ENCODE peak calls at places on chromosomes 7 and 10, in nine cellular contexts. X, M, L, H, W, D, U, N and I are unnamed samples.
A peak's percentile ranks its signal among the peaks of the same experiment; 100 is the strongest.

GRCh38 chr7:126166645-126167044 is 1086.1 kb downstream of the GRM8 start:
- DNase-seq in W (no peak), U (no peak), X (no peak), M (no peak), D (no peak), N (no peak), L (no peak), H (no peak), I (no peak)

GRCh38 chr7:63030061-63030460 is 968.6 kb upstream of the ZNF722 start:
- DNase-seq in W (no peak), U (no peak), X (no peak), N (no peak), H (no peak), L (no peak), D (no peak), M (no peak), I (no peak)

GRCh38 chr10:103394180-103394579 is 2.1 kb downstream of the ATP5MK start:
- DNase-seq in D (no peak), H (no peak), W (no peak), L (no peak), X (peak; percentile 9), N (no peak), M (peak; percentile 19), U (peak; percentile 17), I (no peak)

GRCh38 chr7:52876402-52876801 is 159.0 kb upstream of the POM121L12 start:
- DNase-seq in D (no peak), X (no peak), U (peak; percentile 1), L (no peak), W (no peak), M (no peak), H (no peak), N (no peak), I (no peak)

GRCh38 chr7:150934045-150934766 is 43.9 kb downstream of the KCNH2 start:
- DNase-seq in L (no peak), X (no peak), M (no peak), D (no peak), N (no peak), U (no peak), W (no peak), H (no peak), I (no peak)

GRCh38 chr10:86716466-86716865 is 40.0 kb upstream of the BMPR1A start:
- DNase-seq in L (no peak), H (no peak), N (no peak), M (no peak), D (no peak), W (no peak), U (no peak), X (no peak), I (no peak)

GRCh38 chr10:1530871-1531517 is 206.3 kb downstream of the ADARB2 start:
- DNase-seq in M (no peak), X (no peak), N (no peak), W (no peak), D (no peak), L (no peak), U (no peak), H (no peak), I (no peak)

GRCh38 chr7:3879337-3880054 is 578.4 kb downstream of the SDK1 start:
- DNase-seq in U (no peak), N (peak; percentile 43), W (no peak), X (no peak), M (no peak), L (no peak), D (no peak), H (no peak), I (no peak)

GRCh38 chr10:29669149-29669548 is 34.4 kb upstream of the SVIL start:
- DNase-seq in X (no peak), N (no peak), L (no peak), M (no peak), U (no peak), H (no peak), D (no peak), W (no peak), I (no peak)

GRCh38 chr7:34430456-34430855 is 227.6 kb upstream of the NPSR1 start:
- DNase-seq in D (no peak), U (peak; percentile 71), M (no peak), X (peak; percentile 10), N (no peak), L (no peak), H (no peak), W (no peak), I (no peak)

GRCh38 chr10:120336910-120337540 is 120.0 kb upstream of the PLPP4 start:
- DNase-seq in H (peak; percentile 15), N (no peak), L (peak; percentile 18), W (peak; percentile 50), U (peak; percentile 46), M (peak; percentile 4), D (peak; percentile 55), X (peak; percentile 72), I (peak; percentile 72)

GRCh38 chr7:150317748-150318444 is 5.3 kb upstream of the LRRC61 start:
- DNase-seq in N (no peak), U (peak; percentile 80), H (no peak), W (no peak), X (no peak), D (no peak), L (no peak), M (no peak), I (no peak)

GRCh38 chr10:95729323-95730055 is 26.5 kb upstream of the ENTPD1 start:
- DNase-seq in X (no peak), N (no peak), M (no peak), U (no peak), W (no peak), H (no peak), L (no peak), D (no peak), I (no peak)

GRCh38 chr7:15977663-15978062 is 291.2 kb upstream of the MEOX2 start:
- DNase-seq in L (no peak), N (no peak), U (peak; percentile 52), D (no peak), H (no peak), X (no peak), W (no peak), M (no peak), I (no peak)

GRCh38 chr10:89164080-89164479 is 43.0 kb downstream of the CH25H start:
- DNase-seq in D (no peak), N (no peak), H (no peak), L (no peak), W (no peak), X (no peak), U (no peak), M (peak; percentile 9), I (no peak)

GRCh38 chr10:58577394-58577793 is 64.7 kb downstream of the BICC1 start:
- DNase-seq in W (no peak), U (peak; percentile 88), N (no peak), X (no peak), D (no peak), H (no peak), M (no peak), L (no peak), I (no peak)

GRCh38 chr10:44830022-44830421 is 81.1 kb upstream of the TMEM72 start:
- DNase-seq in U (peak; percentile 62), L (no peak), H (no peak), M (no peak), W (no peak), D (no peak), N (no peak), X (no peak), I (no peak)

GRCh38 chr10:48505394-48506112 is 99.3 kb downstream of the ARHGAP22 start:
- DNase-seq in H (no peak), D (no peak), W (no peak), L (no peak), M (no peak), U (no peak), X (peak; percentile 74), N (no peak), I (no peak)

GRCh38 chr10:10725196-10725595 is 292.5 kb upstream of the CELF2 start:
- DNase-seq in H (no peak), U (no peak), M (no peak), L (no peak), N (no peak), W (no peak), D (no peak), X (no peak), I (no peak)

GRCh38 chr10:66928000-66928770 is 2.3 kb downstream of the LRRTM3 start:
- DNase-seq in L (no peak), X (no peak), D (no peak), H (no peak), W (no peak), N (no peak), M (no peak), U (peak; percentile 20), I (no peak)

GRCh38 chr10:6144609-6145413 is 56.0 kb downstream of the RBM17 start:
- DNase-seq in D (peak; percentile 93), H (peak; percentile 84), L (peak; percentile 78), X (peak; percentile 72), W (peak; percentile 87), U (peak; percentile 84), N (no peak), M (peak; percentile 93), I (peak; percentile 93)

GRCh38 chr7:12893292-12893691 is 205.9 kb downstream of the ARL4A start:
- DNase-seq in H (no peak), U (peak; percentile 12), N (no peak), X (no peak), D (no peak), L (no peak), W (no peak), M (no peak), I (no peak)

GRCh38 chr7:74101061-74101681 is 17.6 kb downstream of the LIMK1 start:
- DNase-seq in L (no peak), N (peak; percentile 48), W (no peak), U (no peak), M (peak; percentile 77), H (no peak), X (no peak), D (peak; percentile 31), I (no peak)

GRCh38 chr10:52729259-52730104 is 43.1 kb downstream of the MBL2 start:
- DNase-seq in H (no peak), U (peak; percentile 46), M (no peak), X (no peak), L (no peak), D (no peak), W (no peak), N (no peak), I (no peak)

GRCh38 chr10:70584941-70585544 is 17.5 kb downstream of the PRF1 start:
- DNase-seq in U (peak; percentile 16), H (no peak), N (peak; percentile 79), M (no peak), D (no peak), X (peak; percentile 90), L (no peak), W (no peak), I (no peak)

GRCh38 chr10:75223507-75223906 is 12.2 kb downstream of the COMTD1 start:
- DNase-seq in W (no peak), D (no peak), U (no peak), X (peak; percentile 72), N (no peak), M (no peak), L (no peak), H (no peak), I (no peak)

GRCh38 chr7:2126621-2127020 is 106.1 kb downstream of the MAD1L1 start:
- DNase-seq in W (no peak), L (no peak), H (no peak), X (no peak), N (no peak), U (no peak), D (no peak), M (no peak), I (no peak)